ENCODE peak calls at places on chromosomes 6 and 20, in seven cellular contexts. L is body of pancreas, H is heart left ventricle, P is lung, A is stomach, I is PC-9, O is tibial artery. R is an unnamed sample.

GRCh38 chr6:57434944-57435343 is 117.5 kb downstream of the PRIM2 start:
- DNase-seq in O (no peak), L (no peak), H (no peak), I (no peak), A (no peak), P (no peak), R (no peak)

GRCh38 chr6:113530769-113531168 is 326.4 kb upstream of the MARCKS start:
- DNase-seq in O (no peak), P (no peak), H (no peak), I (no peak), L (no peak), A (no peak), R (no peak)

GRCh38 chr20:10961651-10962288 is 288.0 kb upstream of the JAG1 start:
- DNase-seq in H (no peak), O (no peak), I (no peak), A (no peak), P (no peak), L (no peak), R (no peak)

GRCh38 chr6:16596890-16597331 is 164.3 kb downstream of the ATXN1 start:
- DNase-seq in H (no peak), I (no peak), P (no peak), L (no peak), O (no peak), A (no peak), R (no peak)

GRCh38 chr6:156731436-156731835 is 45.7 kb upstream of the ARID1B start:
- DNase-seq in P (no peak), I (peak; percentile 1), A (no peak), H (no peak), L (no peak), O (no peak), R (no peak)

GRCh38 chr6:4889701-4890100 is 113.5 kb downstream of the CDYL start:
- DNase-seq in O (no peak), P (no peak), I (no peak), L (no peak), H (peak; percentile 43), A (no peak), R (no peak)

GRCh38 chr20:40961686-40962640 is 66.7 kb upstream of the TOP1 start:
- DNase-seq in A (peak; percentile 9), L (no peak), O (peak; percentile 46), P (no peak), H (no peak), I (no peak), R (no peak)

GRCh38 chr6:168479421-168479820 is 38.4 kb downstream of the SMOC2 start:
- DNase-seq in A (no peak), P (no peak), I (no peak), O (no peak), L (no peak), H (no peak), R (no peak)

GRCh38 chr20:45098096-45098773 is 2.7 kb downstream of the KCNS1 start:
- DNase-seq in O (no peak), L (peak; percentile 46), I (no peak), A (peak; percentile 33), H (no peak), P (no peak), R (peak; percentile 30)

GRCh38 chr6:134636221-134636830 is 313.6 kb downstream of the ALDH8A1 start:
- DNase-seq in O (no peak), H (no peak), I (no peak), A (no peak), L (no peak), P (no peak), R (no peak)

GRCh38 chr20:21456207-21456606 is 57.7 kb downstream of the NKX2-2 start:
- DNase-seq in A (no peak), H (no peak), P (no peak), I (no peak), L (no peak), O (no peak), R (no peak)

GRCh38 chr6:162849269-162849668 is 121.5 kb downstream of the PACRG start:
- DNase-seq in A (no peak), L (no peak), O (no peak), I (no peak), P (no peak), H (no peak), R (no peak)

GRCh38 chr20:47432251-47433210 is 69.2 kb upstream of the NCOA3 start:
- DNase-seq in P (peak; percentile 29), L (no peak), O (no peak), H (no peak), A (no peak), I (peak; percentile 87), R (no peak)

GRCh38 chr6:62039602-62040001 is 246.4 kb downstream of the KHDRBS2 start:
- DNase-seq in A (no peak), L (no peak), P (no peak), O (no peak), H (no peak), I (no peak), R (no peak)

GRCh38 chr6:21850682-21851081 is 257.1 kb downstream of the SOX4 start:
- DNase-seq in O (no peak), P (no peak), L (no peak), H (no peak), A (no peak), I (no peak), R (no peak)

GRCh38 chr6:159114569-159114968 is 54.6 kb upstream of the FNDC1 start:
- DNase-seq in O (peak; percentile 40), A (no peak), H (no peak), P (no peak), L (no peak), I (no peak), R (no peak)

GRCh38 chr6:163338671-163339405 is 75.7 kb upstream of the QKI start:
- DNase-seq in H (peak; percentile 74), A (no peak), I (no peak), L (no peak), P (no peak), O (peak; percentile 51), R (no peak)

GRCh38 chr6:324729-325125 is 32.4 kb downstream of the DUSP22 start:
- DNase-seq in I (no peak), L (no peak), H (no peak), A (no peak), O (peak; percentile 62), P (no peak), R (no peak)

GRCh38 chr20:54207743-54208491 is at the start of gene PFDN4:
- DNase-seq in I (peak; percentile 92), O (peak; percentile 88), P (peak; percentile 78), A (peak; percentile 84), L (peak; percentile 85), H (peak; percentile 88), R (peak; percentile 69)

GRCh38 chr20:33897313-33897912 is 86.3 kb downstream of the CHMP4B start:
- DNase-seq in I (no peak), P (no peak), A (no peak), H (no peak), L (no peak), O (no peak), R (no peak)

DNA sequence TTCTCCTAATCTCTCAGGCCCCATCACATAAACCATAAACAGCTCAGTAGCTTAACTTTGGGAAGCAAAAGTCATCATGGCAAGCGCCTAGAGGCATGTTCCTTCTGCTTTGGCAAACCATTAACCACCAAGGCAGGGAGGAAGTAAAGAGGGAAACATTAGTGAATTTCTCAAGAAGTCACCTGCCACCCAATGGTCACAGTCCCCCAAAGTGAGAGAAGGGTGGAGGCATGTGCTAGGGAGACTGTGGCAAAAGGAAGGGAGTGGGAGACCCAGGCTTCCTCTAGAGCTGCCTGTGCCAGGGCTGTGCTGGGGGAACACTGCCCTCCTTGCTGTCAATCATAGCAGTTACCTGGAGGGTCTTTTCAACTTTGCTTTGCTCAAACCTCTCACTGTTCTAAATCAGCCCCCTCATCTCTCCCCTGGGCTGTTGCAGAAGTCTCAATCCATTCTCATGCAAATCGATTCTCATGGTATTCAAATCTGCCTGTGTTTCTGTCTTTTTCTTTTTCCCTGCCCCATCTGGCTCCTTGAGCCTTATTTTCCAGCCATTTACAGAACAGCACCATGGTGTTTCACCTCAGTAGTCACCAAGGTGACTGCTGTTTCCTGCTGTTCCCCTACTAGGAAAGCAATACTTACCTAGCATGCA is 1.8 kb upstream of the RNF24 start:
- DNase-seq in O (no peak), I (no peak), P (no peak), H (no peak), L (no peak), A (no peak), R (no peak)
- H3K27ac ChIP-seq in O (no peak overlapping the region), I (peak overlapping the region; percentile 98), P (no peak overlapping the region), H (no peak overlapping the region), L (no peak overlapping the region), A (no peak overlapping the region), R (no peak overlapping the region)

GRCh38 chr6:129684323-129684884 is 25.6 kb downstream of the ARHGAP18 start:
- DNase-seq in I (no peak), H (no peak), L (peak; percentile 58), A (no peak), O (no peak), P (no peak), R (no peak)
- H3K4me3 ChIP-seq in I (no peak overlapping the region), H (no peak overlapping the region), L (no peak overlapping the region), A (no peak overlapping the region), O (no peak overlapping the region), P (no peak overlapping the region), R (no peak overlapping the region)

GRCh38 chr20:32478576-32478975 is 106.6 kb downstream of the NOL4L start:
- DNase-seq in A (no peak), I (no peak), L (no peak), H (no peak), P (no peak), O (no peak), R (no peak)

GRCh38 chr20:32479697-32480140 is 105.4 kb downstream of the NOL4L start:
- DNase-seq in A (no peak), H (no peak), P (no peak), I (no peak), O (no peak), L (no peak), R (no peak)

GRCh38 chr20:32479012-32479411 is 106.1 kb downstream of the NOL4L start:
- DNase-seq in L (no peak), I (no peak), O (no peak), H (no peak), A (no peak), P (no peak), R (no peak)

GRCh38 chr20:32476684-32477593 is 108.2 kb downstream of the NOL4L start:
- DNase-seq in A (no peak), I (no peak), P (no peak), L (peak; percentile 12), H (no peak), O (no peak), R (no peak)

GRCh38 chr20:32477594-32478512 is 107.3 kb downstream of the NOL4L start:
- DNase-seq in L (peak; percentile 92), H (no peak), A (peak; percentile 75), I (no peak), P (no peak), O (no peak), R (no peak)
- H3K4me1 ChIP-seq in L (peaks cover 96% of the 10 kb centered on the region), H (peaks cover 90% of the 10 kb centered on the region), A (peaks cover 86% of the 10 kb centered on the region), I (peaks cover 42% of the 10 kb centered on the region), P (peaks cover 54% of the 10 kb centered on the region), O (no peaks in the 10 kb centered on the region), R (peaks cover 65% of the 10 kb centered on the region)

GRCh38 chr6:110329729-110330436 is 28.3 kb downstream of the METTL24 start:
- DNase-seq in L (peak; percentile 35), I (no peak), O (no peak), A (no peak), P (no peak), H (no peak), R (no peak)
- H3K27ac ChIP-seq in L (peak overlapping the region; percentile 55), I (no peak overlapping the region), O (peak overlapping the region; percentile 72), A (peak overlapping the region; percentile 60), P (peak overlapping the region; percentile 32), H (no peak overlapping the region), R (no peak overlapping the region)